ENCODE peak calls at places on chromosomes 5 and 9, in nine cellular contexts. X, H, N, O, J, V, D, G and P are unnamed samples.

GRCh38 chr5:164206196-164206595 is 700.8 kb downstream of the MAT2B start:
- DNase-seq in X (no peak), H (no peak), N (no peak), O (no peak), J (no peak), V (no peak), D (no peak), G (no peak), P (no peak)

GRCh38 chr5:128649183-128649582 is 111.1 kb upstream of the FBN2 start:
- DNase-seq in X (no peak), H (no peak), N (no peak), O (no peak), J (no peak), V (no peak), D (no peak), G (no peak), P (no peak)

GRCh38 chr5:138032028-138032571 is 779 bp downstream of the FAM13B start:
- DNase-seq in X (no peak), H (peak; percentile 87), N (no peak), O (no peak), J (peak; percentile 56), V (peak; percentile 56), D (no peak), G (peak; percentile 61), P (peak; percentile 60)

GRCh38 chr9:130815242-130815808 is 19.7 kb upstream of the ABL1 start:
- DNase-seq in X (no peak), H (no peak), N (no peak), O (no peak), J (peak; percentile 47), V (no peak), D (no peak), G (no peak), P (no peak)

GRCh38 chr5:141771031-141771430 is 89.0 kb upstream of the ARAP3 start:
- DNase-seq in X (no peak), H (no peak), N (no peak), O (no peak), J (no peak), V (no peak), D (no peak), G (no peak), P (no peak)

GRCh38 chr5:58925627-58926545 is 343.0 kb downstream of the RAB3C start:
- DNase-seq in X (no peak), H (no peak), N (no peak), O (no peak), J (no peak), V (no peak), D (no peak), G (no peak), P (no peak)

GRCh38 chr9:93387791-93388190 is 63.7 kb upstream of the FAM120A start:
- DNase-seq in X (no peak), H (no peak), N (no peak), O (no peak), J (peak; percentile 15), V (no peak), D (no peak), G (peak; percentile 15), P (no peak)

GRCh38 chr5:144048254-144048856 is 122.1 kb downstream of the YIPF5 start:
- DNase-seq in X (no peak), H (no peak), N (no peak), O (no peak), J (no peak), V (no peak), D (no peak), G (no peak), P (no peak)

GRCh38 chr5:179553875-179554274 is 3.5 kb downstream of the RUFY1 start:
- DNase-seq in X (no peak), H (no peak), N (no peak), O (peak; percentile 19), J (peak; percentile 67), V (no peak), D (peak; percentile 58), G (no peak), P (no peak)

GRCh38 chr5:173974688-173975239 is 14.2 kb upstream of the C5orf47 start:
- DNase-seq in X (no peak), H (no peak), N (no peak), O (no peak), J (no peak), V (no peak), D (no peak), G (peak; percentile 59), P (no peak)

GRCh38 chr5:96963267-96963666 is 27.4 kb downstream of the LNPEP start:
- DNase-seq in X (no peak), H (no peak), N (peak; percentile 64), O (no peak), J (no peak), V (peak; percentile 14), D (no peak), G (peak; percentile 25), P (peak; percentile 11)

GRCh38 chr5:145531038-145531734 is 304.0 kb downstream of the PRELID2 start:
- DNase-seq in X (no peak), H (no peak), N (peak; percentile 66), O (peak; percentile 48), J (peak; percentile 87), V (no peak), D (peak; percentile 89), G (peak; percentile 87), P (no peak)

GRCh38 chr5:86909896-86910295 is 292.2 kb downstream of the COX7C start:
- DNase-seq in X (no peak), H (no peak), N (peak; percentile 76), O (peak; percentile 59), J (no peak), V (no peak), D (no peak), G (no peak), P (no peak)

GRCh38 chr9:136578915-136579637 is 33.2 kb upstream of the NOTCH1 start:
- DNase-seq in X (no peak), H (no peak), N (no peak), O (peak; percentile 70), J (peak; percentile 36), V (no peak), D (peak; percentile 26), G (peak; percentile 15), P (no peak)

GRCh38 chr5:143479394-143479793 is 75.9 kb upstream of the NR3C1 start:
- DNase-seq in X (no peak), H (no peak), N (no peak), O (peak; percentile 31), J (peak; percentile 53), V (no peak), D (no peak), G (peak; percentile 14), P (no peak)